ENCODE peak calls at places on chromosomes 7 and 10, in ten cellular contexts. One of them, this sample, is unnamed.

GRCh38 chr10:90859321-90859751 is 1.5 kb upstream of the HTR7 start:
- DNase-seq in cardiac muscle cell: no peak
- DNase-seq in HEK293T: no peak
- DNase-seq in D341Med: no peak
- DNase-seq in ACHN: no peak
- DNase-seq in T-helper 2 cell: no peak
- DNase-seq in posterior vena cava: no peak
- DNase-seq in AG04450: no peak
- DNase-seq in suprapubic skin: no peak
- DNase-seq in AG10803: peak; percentile 37
- DNase-seq in this sample: no peak

GRCh38 chr10:14247650-14248258 is 83.0 kb downstream of the FRMD4A start:
- DNase-seq in HEK293T: no peak
- DNase-seq in suprapubic skin: no peak
- DNase-seq in AG04450: no peak
- DNase-seq in AG10803: no peak
- DNase-seq in cardiac muscle cell: no peak
- DNase-seq in posterior vena cava: no peak
- DNase-seq in T-helper 2 cell: no peak
- DNase-seq in D341Med: no peak
- DNase-seq in ACHN: no peak
- DNase-seq in this sample: no peak

GRCh38 chr7:108016841-108017775 is 14.1 kb upstream of the LAMB1 start:
- DNase-seq in AG10803: peak; percentile 39
- DNase-seq in ACHN: peak; percentile 75
- DNase-seq in HEK293T: peak; percentile 49
- DNase-seq in D341Med: peak; percentile 54
- DNase-seq in cardiac muscle cell: peak; percentile 80
- DNase-seq in posterior vena cava: no peak
- DNase-seq in AG04450: no peak
- DNase-seq in suprapubic skin: no peak
- DNase-seq in T-helper 2 cell: no peak
- DNase-seq in this sample: no peak

GRCh38 chr10:121065330-121065729 is 214.2 kb downstream of the WDR11 start:
- DNase-seq in posterior vena cava: no peak
- DNase-seq in HEK293T: no peak
- DNase-seq in suprapubic skin: no peak
- DNase-seq in cardiac muscle cell: no peak
- DNase-seq in ACHN: no peak
- DNase-seq in AG10803: no peak
- DNase-seq in AG04450: no peak
- DNase-seq in D341Med: no peak
- DNase-seq in T-helper 2 cell: no peak
- DNase-seq in this sample: no peak

GRCh38 chr7:150463461-150463860 is 13.0 kb downstream of the GIMAP8 start:
- DNase-seq in AG04450: no peak
- DNase-seq in D341Med: no peak
- DNase-seq in suprapubic skin: no peak
- DNase-seq in T-helper 2 cell: no peak
- DNase-seq in AG10803: no peak
- DNase-seq in ACHN: no peak
- DNase-seq in posterior vena cava: no peak
- DNase-seq in HEK293T: no peak
- DNase-seq in cardiac muscle cell: no peak
- DNase-seq in this sample: no peak

GRCh38 chr7:5699951-5700384 is 81.5 kb downstream of the RNF216 start:
- DNase-seq in AG04450: no peak
- DNase-seq in suprapubic skin: no peak
- DNase-seq in cardiac muscle cell: no peak
- DNase-seq in AG10803: no peak
- DNase-seq in T-helper 2 cell: peak; percentile 49
- DNase-seq in ACHN: no peak
- DNase-seq in posterior vena cava: no peak
- DNase-seq in HEK293T: no peak
- DNase-seq in D341Med: no peak
- DNase-seq in this sample: no peak

GRCh38 chr7:84368122-84368521 is 173.5 kb upstream of the SEMA3A start:
- DNase-seq in D341Med: no peak
- DNase-seq in T-helper 2 cell: no peak
- DNase-seq in HEK293T: no peak
- DNase-seq in AG04450: no peak
- DNase-seq in suprapubic skin: no peak
- DNase-seq in posterior vena cava: no peak
- DNase-seq in ACHN: no peak
- DNase-seq in AG10803: no peak
- DNase-seq in cardiac muscle cell: no peak
- DNase-seq in this sample: no peak

GRCh38 chr10:124093076-124093773 is at the start of gene CHST15:
- DNase-seq in AG10803: peak; percentile 4
- DNase-seq in D341Med: peak; percentile 35
- DNase-seq in posterior vena cava: peak; percentile 84
- DNase-seq in HEK293T: peak; percentile 77
- DNase-seq in ACHN: peak; percentile 85
- DNase-seq in suprapubic skin: no peak
- DNase-seq in T-helper 2 cell: no peak
- DNase-seq in AG04450: no peak
- DNase-seq in cardiac muscle cell: peak; percentile 59
- DNase-seq in this sample: peak; percentile 48

GRCh38 chr7:42017356-42017986 is 219.5 kb downstream of the GLI3 start:
- DNase-seq in AG10803: no peak
- DNase-seq in HEK293T: no peak
- DNase-seq in posterior vena cava: no peak
- DNase-seq in ACHN: no peak
- DNase-seq in D341Med: no peak
- DNase-seq in T-helper 2 cell: no peak
- DNase-seq in AG04450: no peak
- DNase-seq in cardiac muscle cell: peak; percentile 32
- DNase-seq in suprapubic skin: no peak
- DNase-seq in this sample: no peak

GRCh38 chr10:34742456-34742855 is 72.6 kb downstream of the PARD3 start:
- DNase-seq in posterior vena cava: no peak
- DNase-seq in ACHN: no peak
- DNase-seq in AG04450: no peak
- DNase-seq in D341Med: no peak
- DNase-seq in HEK293T: no peak
- DNase-seq in T-helper 2 cell: no peak
- DNase-seq in suprapubic skin: no peak
- DNase-seq in AG10803: no peak
- DNase-seq in cardiac muscle cell: no peak
- DNase-seq in this sample: no peak

GRCh38 chr7:22920664-22921063 is 93.3 kb downstream of the HYCC1 start:
- DNase-seq in T-helper 2 cell: no peak
- DNase-seq in AG04450: no peak
- DNase-seq in AG10803: peak; percentile 17
- DNase-seq in cardiac muscle cell: no peak
- DNase-seq in HEK293T: no peak
- DNase-seq in D341Med: no peak
- DNase-seq in ACHN: peak; percentile 25
- DNase-seq in posterior vena cava: no peak
- DNase-seq in suprapubic skin: no peak
- DNase-seq in this sample: no peak

GRCh38 chr10:121668336-121669009 is 70.2 kb upstream of the FGFR2 start:
- DNase-seq in posterior vena cava: no peak
- DNase-seq in AG10803: peak; percentile 11
- DNase-seq in cardiac muscle cell: peak; percentile 88
- DNase-seq in HEK293T: peak; percentile 65
- DNase-seq in AG04450: no peak
- DNase-seq in ACHN: no peak
- DNase-seq in D341Med: no peak
- DNase-seq in suprapubic skin: no peak
- DNase-seq in T-helper 2 cell: no peak
- DNase-seq in this sample: peak; percentile 60

GRCh38 chr7:105587899-105588690 is 6.8 kb upstream of the EFCAB10 start:
- DNase-seq in D341Med: no peak
- DNase-seq in suprapubic skin: no peak
- DNase-seq in AG04450: no peak
- DNase-seq in T-helper 2 cell: no peak
- DNase-seq in cardiac muscle cell: peak; percentile 73
- DNase-seq in HEK293T: no peak
- DNase-seq in posterior vena cava: no peak
- DNase-seq in AG10803: peak; percentile 19
- DNase-seq in ACHN: no peak
- DNase-seq in this sample: no peak

GRCh38 chr10:15370741-15371701 is at the start of gene FAM171A1:
- DNase-seq in suprapubic skin: no peak
- DNase-seq in cardiac muscle cell: peak; percentile 89
- DNase-seq in T-helper 2 cell: peak; percentile 27
- DNase-seq in ACHN: peak; percentile 66
- DNase-seq in AG04450: no peak
- DNase-seq in AG10803: peak; percentile 58
- DNase-seq in HEK293T: peak; percentile 79
- DNase-seq in D341Med: peak; percentile 96
- DNase-seq in posterior vena cava: no peak
- DNase-seq in this sample: peak; percentile 69

GRCh38 chr7:81190997-81191747 is 272.3 kb upstream of the SEMA3C start:
- DNase-seq in AG10803: peak; percentile 56
- DNase-seq in cardiac muscle cell: no peak
- DNase-seq in suprapubic skin: no peak
- DNase-seq in D341Med: no peak
- DNase-seq in T-helper 2 cell: no peak
- DNase-seq in AG04450: no peak
- DNase-seq in ACHN: peak; percentile 79
- DNase-seq in HEK293T: no peak
- DNase-seq in posterior vena cava: no peak
- DNase-seq in this sample: no peak

GRCh38 chr7:30812676-30813075 is 41.5 kb downstream of the MINDY4 start:
- DNase-seq in cardiac muscle cell: no peak
- DNase-seq in T-helper 2 cell: no peak
- DNase-seq in posterior vena cava: no peak
- DNase-seq in HEK293T: no peak
- DNase-seq in suprapubic skin: no peak
- DNase-seq in D341Med: no peak
- DNase-seq in ACHN: no peak
- DNase-seq in AG10803: no peak
- DNase-seq in AG04450: no peak
- DNase-seq in this sample: no peak

This sample was measured in stomach.